ENCODE peak calls at places on chromosome 4, in six cellular contexts. One of them, this sample, is unnamed.

GRCh38 chr4:80097395-80098177 is 24.6 kb upstream of the ANTXR2 start:
- DNase-seq in stomach: no peak
- DNase-seq in A549: no peak
- DNase-seq in tibial nerve: peak; percentile 42
- DNase-seq in K562: no peak
- DNase-seq in sigmoid colon: peak; percentile 74
- DNase-seq in this sample: no peak

GRCh38 chr4:6763330-6763851 is 19.1 kb upstream of the KIAA0232 start:
- DNase-seq in stomach: no peak
- DNase-seq in A549: peak; percentile 43
- DNase-seq in tibial nerve: no peak
- DNase-seq in K562: peak; percentile 52
- DNase-seq in sigmoid colon: no peak
- DNase-seq in this sample: no peak

GRCh38 chr4:23455482-23455881 is 434.4 kb downstream of the PPARGC1A start:
- DNase-seq in stomach: no peak
- DNase-seq in A549: peak; percentile 3
- DNase-seq in tibial nerve: no peak
- DNase-seq in K562: no peak
- DNase-seq in sigmoid colon: no peak
- DNase-seq in this sample: no peak

GRCh38 chr4:53905935-53906377 is 158.4 kb downstream of the CHIC2 start:
- DNase-seq in stomach: peak; percentile 43
- DNase-seq in A549: peak; percentile 49
- DNase-seq in tibial nerve: no peak
- DNase-seq in K562: no peak
- DNase-seq in sigmoid colon: no peak
- DNase-seq in this sample: peak; percentile 64

GRCh38 chr4:10808591-10808990 is 124.0 kb upstream of the CLNK start:
- DNase-seq in stomach: no peak
- DNase-seq in A549: no peak
- DNase-seq in tibial nerve: no peak
- DNase-seq in K562: no peak
- DNase-seq in sigmoid colon: peak; percentile 67
- DNase-seq in this sample: no peak

GRCh38 chr4:152165146-152165545 is 370.7 kb downstream of the FBXW7 start:
- DNase-seq in stomach: no peak
- DNase-seq in A549: peak; percentile 4
- DNase-seq in tibial nerve: no peak
- DNase-seq in K562: no peak
- DNase-seq in sigmoid colon: no peak
- DNase-seq in this sample: no peak

GRCh38 chr4:3366893-3367775 is 74.3 kb downstream of the RGS12 start:
- DNase-seq in stomach: no peak
- DNase-seq in A549: no peak
- DNase-seq in tibial nerve: no peak
- DNase-seq in K562: no peak
- DNase-seq in sigmoid colon: peak; percentile 60
- DNase-seq in this sample: no peak

GRCh38 chr4:122787940-122788339 is 38.7 kb upstream of the FGF2 start:
- DNase-seq in stomach: no peak
- DNase-seq in A549: no peak
- DNase-seq in tibial nerve: no peak
- DNase-seq in K562: no peak
- DNase-seq in sigmoid colon: no peak
- DNase-seq in this sample: no peak

GRCh38 chr4:5712517-5712916 is 1.5 kb downstream of the EVC start:
- DNase-seq in stomach: no peak
- DNase-seq in A549: no peak
- DNase-seq in tibial nerve: no peak
- DNase-seq in K562: no peak
- DNase-seq in sigmoid colon: no peak
- DNase-seq in this sample: no peak

GRCh38 chr4:127967141-127967775 is 2.1 kb downstream of the ABHD18 start:
- DNase-seq in stomach: no peak
- DNase-seq in A549: no peak
- DNase-seq in tibial nerve: no peak
- DNase-seq in K562: no peak
- DNase-seq in sigmoid colon: no peak
- DNase-seq in this sample: no peak

GRCh38 chr4:144399927-144400326 is 246.0 kb upstream of the HHIP start:
- DNase-seq in stomach: no peak
- DNase-seq in A549: peak; percentile 80
- DNase-seq in tibial nerve: no peak
- DNase-seq in K562: no peak
- DNase-seq in sigmoid colon: no peak
- DNase-seq in this sample: no peak

GRCh38 chr4:71855944-71856343 is 72.1 kb upstream of the GC start:
- DNase-seq in stomach: no peak
- DNase-seq in A549: no peak
- DNase-seq in tibial nerve: no peak
- DNase-seq in K562: no peak
- DNase-seq in sigmoid colon: no peak
- DNase-seq in this sample: no peak

GRCh38 chr4:24394041-24394440 is 190.3 kb downstream of the DHX15 start:
- DNase-seq in stomach: no peak
- DNase-seq in A549: no peak
- DNase-seq in tibial nerve: no peak
- DNase-seq in K562: no peak
- DNase-seq in sigmoid colon: no peak
- DNase-seq in this sample: no peak

GRCh38 chr4:112550728-112551127 is 34.7 kb upstream of the NEUROG2 start:
- DNase-seq in stomach: no peak
- DNase-seq in A549: no peak
- DNase-seq in tibial nerve: no peak
- DNase-seq in K562: no peak
- DNase-seq in sigmoid colon: no peak
- DNase-seq in this sample: no peak

GRCh38 chr4:75605928-75606327 is 24.4 kb downstream of the CDKL2 start:
- DNase-seq in stomach: no peak
- DNase-seq in A549: no peak
- DNase-seq in tibial nerve: no peak
- DNase-seq in K562: no peak
- DNase-seq in sigmoid colon: no peak
- DNase-seq in this sample: no peak
- TF ChIP-seq EP300 in stomach: no peak
- TF ChIP-seq EP300 in A549: no peak
- TF ChIP-seq EP300 in tibial nerve: no peak
- TF ChIP-seq EP300 in K562: no peak
- TF ChIP-seq EP300 in sigmoid colon: no peak
- TF ChIP-seq EP300 in this sample: no peak

GRCh38 chr4:185640809-185641675 is 105.7 kb upstream of the PDLIM3 start:
- DNase-seq in stomach: no peak
- DNase-seq in A549: peak; percentile 70
- DNase-seq in tibial nerve: no peak
- DNase-seq in K562: peak; percentile 14
- DNase-seq in sigmoid colon: no peak
- DNase-seq in this sample: no peak
- TF ChIP-seq CTCF in stomach: no peak
- TF ChIP-seq CTCF in A549: peak; percentile 56
- TF ChIP-seq CTCF in tibial nerve: peak; percentile 27
- TF ChIP-seq CTCF in K562: peak; percentile 40
- TF ChIP-seq CTCF in sigmoid colon: peak; percentile 27
- TF ChIP-seq CTCF in this sample: no peak

GRCh38 chr4:102139932-102140331 is 205.3 kb downstream of the SLC39A8 start:
- DNase-seq in stomach: no peak
- DNase-seq in A549: peak; percentile 1
- DNase-seq in tibial nerve: no peak
- DNase-seq in K562: no peak
- DNase-seq in sigmoid colon: no peak
- DNase-seq in this sample: no peak
- TF ChIP-seq EP300 in stomach: no peak
- TF ChIP-seq EP300 in A549: no peak
- TF ChIP-seq EP300 in tibial nerve: no peak
- TF ChIP-seq EP300 in K562: no peak
- TF ChIP-seq EP300 in sigmoid colon: no peak
- TF ChIP-seq EP300 in this sample: no peak

GRCh38 chr4:20386001-20386740 is 134.5 kb downstream of the SLIT2 start:
- DNase-seq in stomach: no peak
- DNase-seq in A549: no peak
- DNase-seq in tibial nerve: no peak
- DNase-seq in K562: no peak
- DNase-seq in sigmoid colon: no peak
- DNase-seq in this sample: no peak

GRCh38 chr4:20383969-20384368 is 132.3 kb downstream of the SLIT2 start:
- DNase-seq in stomach: no peak
- DNase-seq in A549: no peak
- DNase-seq in tibial nerve: no peak
- DNase-seq in K562: no peak
- DNase-seq in sigmoid colon: no peak
- DNase-seq in this sample: no peak

GRCh38 chr4:20384456-20384855 is 132.8 kb downstream of the SLIT2 start:
- DNase-seq in stomach: no peak
- DNase-seq in A549: no peak
- DNase-seq in tibial nerve: no peak
- DNase-seq in K562: no peak
- DNase-seq in sigmoid colon: no peak
- DNase-seq in this sample: no peak

GRCh38 chr4:20383283-20383682 is 131.6 kb downstream of the SLIT2 start:
- DNase-seq in stomach: no peak
- DNase-seq in A549: no peak
- DNase-seq in tibial nerve: no peak
- DNase-seq in K562: no peak
- DNase-seq in sigmoid colon: no peak
- DNase-seq in this sample: no peak

GRCh38 chr4:20386906-20387305 is 135.2 kb downstream of the SLIT2 start:
- DNase-seq in stomach: no peak
- DNase-seq in A549: no peak
- DNase-seq in tibial nerve: no peak
- DNase-seq in K562: no peak
- DNase-seq in sigmoid colon: no peak
- DNase-seq in this sample: no peak
- TF ChIP-seq CTCF in stomach: no peak
- TF ChIP-seq CTCF in A549: no peak
- TF ChIP-seq CTCF in tibial nerve: no peak
- TF ChIP-seq CTCF in K562: no peak
- TF ChIP-seq CTCF in sigmoid colon: no peak
- TF ChIP-seq CTCF in this sample: no peak

GRCh38 chr4:87130985-87131753 is 89.2 kb downstream of the KLHL8 start:
- DNase-seq in stomach: no peak
- DNase-seq in A549: peak; percentile 3
- DNase-seq in tibial nerve: no peak
- DNase-seq in K562: no peak
- DNase-seq in sigmoid colon: no peak
- DNase-seq in this sample: no peak

GRCh38 chr4:87132035-87132434 is 88.4 kb downstream of the KLHL8 start:
- DNase-seq in stomach: no peak
- DNase-seq in A549: no peak
- DNase-seq in tibial nerve: no peak
- DNase-seq in K562: no peak
- DNase-seq in sigmoid colon: no peak
- DNase-seq in this sample: no peak

GRCh38 chr4:87129681-87130080 is 90.7 kb downstream of the KLHL8 start:
- DNase-seq in stomach: no peak
- DNase-seq in A549: no peak
- DNase-seq in tibial nerve: no peak
- DNase-seq in K562: no peak
- DNase-seq in sigmoid colon: no peak
- DNase-seq in this sample: no peak

GRCh38 chr4:87128006-87128705 is 92.3 kb downstream of the KLHL8 start:
- DNase-seq in stomach: no peak
- DNase-seq in A549: no peak
- DNase-seq in tibial nerve: no peak
- DNase-seq in K562: no peak
- DNase-seq in sigmoid colon: no peak
- DNase-seq in this sample: no peak

DNA sequence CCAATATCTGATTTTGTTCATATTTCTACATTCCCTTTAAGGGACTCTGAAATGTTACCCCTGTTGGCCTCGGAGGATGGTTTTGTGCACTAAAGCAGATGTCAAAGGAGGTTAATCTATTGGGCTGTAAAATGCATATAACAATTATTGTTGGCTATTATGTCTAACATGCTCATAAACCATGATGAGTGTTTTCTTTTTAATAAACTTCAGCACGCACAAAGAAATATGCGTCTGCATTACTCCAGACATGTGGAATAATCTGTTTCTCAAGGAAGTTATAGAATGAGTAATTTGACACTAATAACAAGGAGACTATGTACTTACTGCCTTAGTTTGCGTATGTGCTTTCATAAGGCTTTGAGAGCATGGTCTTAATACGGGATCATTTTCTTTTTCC is 89.9 kb downstream of the KLHL8 start:
- DNase-seq in stomach: no peak
- DNase-seq in A549: no peak
- DNase-seq in tibial nerve: no peak
- DNase-seq in K562: no peak
- DNase-seq in sigmoid colon: no peak
- DNase-seq in this sample: no peak
- TF ChIP-seq EP300 in stomach: no peak
- TF ChIP-seq EP300 in A549: no peak
- TF ChIP-seq EP300 in tibial nerve: no peak
- TF ChIP-seq EP300 in K562: no peak
- TF ChIP-seq EP300 in sigmoid colon: no peak
- TF ChIP-seq EP300 in this sample: no peak

GRCh38 chr4:180949825-180950224 is 1293.4 kb upstream of the TENM3 start:
- DNase-seq in stomach: peak; percentile 33
- DNase-seq in A549: no peak
- DNase-seq in tibial nerve: no peak
- DNase-seq in K562: no peak
- DNase-seq in sigmoid colon: no peak
- DNase-seq in this sample: no peak

GRCh38 chr4:180951312-180951711 is 1291.9 kb upstream of the TENM3 start:
- DNase-seq in stomach: no peak
- DNase-seq in A549: no peak
- DNase-seq in tibial nerve: no peak
- DNase-seq in K562: no peak
- DNase-seq in sigmoid colon: no peak
- DNase-seq in this sample: no peak

GRCh38 chr4:180950377-180950776 is 1292.8 kb upstream of the TENM3 start:
- DNase-seq in stomach: no peak
- DNase-seq in A549: no peak
- DNase-seq in tibial nerve: no peak
- DNase-seq in K562: no peak
- DNase-seq in sigmoid colon: no peak
- DNase-seq in this sample: no peak

GRCh38 chr4:180946188-180946587 is 1297.0 kb upstream of the TENM3 start:
- DNase-seq in stomach: no peak
- DNase-seq in A549: no peak
- DNase-seq in tibial nerve: no peak
- DNase-seq in K562: no peak
- DNase-seq in sigmoid colon: no peak
- DNase-seq in this sample: no peak

DNA sequence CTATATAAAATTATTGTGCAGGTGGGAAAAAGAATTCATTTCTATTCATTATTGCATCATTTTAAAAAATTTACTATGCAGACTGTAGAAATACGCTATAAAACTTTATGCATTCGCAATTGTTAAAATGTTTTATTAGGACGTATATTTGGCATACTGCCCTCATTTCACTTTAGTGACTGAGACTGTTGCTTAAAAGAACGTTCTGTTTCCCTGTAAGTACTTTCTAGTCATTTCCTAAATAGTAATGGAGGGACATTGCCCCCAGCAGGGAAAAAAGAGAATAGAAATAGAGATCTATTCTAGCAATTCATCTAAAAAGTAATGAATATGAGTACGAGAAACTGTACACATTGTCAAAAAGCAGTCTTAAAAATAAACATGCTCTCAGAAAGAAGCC is 1295.8 kb upstream of the TENM3 start:
- DNase-seq in stomach: no peak
- DNase-seq in A549: no peak
- DNase-seq in tibial nerve: no peak
- DNase-seq in K562: no peak
- DNase-seq in sigmoid colon: no peak
- DNase-seq in this sample: no peak
- TF ChIP-seq CTCF in stomach: no peak
- TF ChIP-seq CTCF in A549: no peak
- TF ChIP-seq CTCF in tibial nerve: no peak
- TF ChIP-seq CTCF in K562: no peak
- TF ChIP-seq CTCF in sigmoid colon: no peak
- TF ChIP-seq CTCF in this sample: no peak

This sample was measured in ovary.